ENCODE peak calls at places on chromosomes 7 and 10, in eight cellular contexts. H is substantia nigra; J is MCF 10A; C is NCI-H2029; U is activated naive CD4-positive, alpha-beta T cell treated with anti-CD3 and anti-CD28 coated beads for 36 hours; O is neuronal stem cell; L is Right ventricle myocardium superior; F is A172. Y is an unnamed sample.

GRCh38 chr10:124157286-124157685 is 63.9 kb upstream of the CHST15 start:
- DNase-seq in H (no peak), J (no peak), C (no peak), U (no peak), O (no peak), L (no peak), F (no peak), Y (no peak)

GRCh38 chr10:22816298-22816653 is 101.9 kb upstream of the PIP4K2A start:
- DNase-seq in H (no peak), J (peak; percentile 92), C (no peak), U (no peak), O (no peak), L (no peak), F (peak; percentile 99), Y (peak; percentile 98)

GRCh38 chr10:131453772-131454634 is 142.5 kb upstream of the TCERG1L start:
- DNase-seq in H (peak; percentile 69), J (no peak), C (no peak), U (peak; percentile 91), O (peak; percentile 86), L (peak; percentile 79), F (no peak), Y (peak; percentile 54)

GRCh38 chr10:73263948-73264347 is 11.5 kb upstream of the MRPS16 start:
- DNase-seq in H (no peak), J (peak; percentile 38), C (no peak), U (no peak), O (no peak), L (no peak), F (peak; percentile 26), Y (peak; percentile 69)

GRCh38 chr7:69395072-69395714 is 203.1 kb upstream of the AUTS2 start:
- DNase-seq in H (no peak), J (no peak), C (no peak), U (no peak), O (no peak), L (no peak), F (peak; percentile 99), Y (peak; percentile 37)

GRCh38 chr10:3720228-3721019 is 64.6 kb downstream of the KLF6 start:
- DNase-seq in H (no peak), J (peak; percentile 95), C (no peak), U (peak; percentile 10), O (no peak), L (peak; percentile 58), F (no peak), Y (peak; percentile 15)

GRCh38 chr7:14924398-14924797 is 21.8 kb upstream of the DGKB start:
- DNase-seq in H (no peak), J (no peak), C (no peak), U (no peak), O (no peak), L (no peak), F (peak; percentile 36), Y (peak; percentile 25)

GRCh38 chr7:45921699-45922519 is 837 bp upstream of the IGFBP3 start:
- DNase-seq in H (peak; percentile 6), J (peak; percentile 65), C (peak; percentile 45), U (peak; percentile 59), O (peak; percentile 84), L (peak; percentile 66), F (peak; percentile 54), Y (no peak)

GRCh38 chr7:154919324-154920222 is 83.4 kb downstream of the PAXIP1 start:
- DNase-seq in H (no peak), J (peak; percentile 3), C (no peak), U (no peak), O (no peak), L (no peak), F (no peak), Y (no peak)

GRCh38 chr7:133119067-133119466 is 37.2 kb upstream of the CHCHD3 start:
- DNase-seq in H (no peak), J (no peak), C (no peak), U (no peak), O (no peak), L (no peak), F (no peak), Y (no peak)

GRCh38 chr10:116888380-116889055 is 39.2 kb downstream of the ENO4 start:
- DNase-seq in H (no peak), J (peak; percentile 93), C (no peak), U (no peak), O (no peak), L (peak; percentile 55), F (peak; percentile 93), Y (peak; percentile 91)

GRCh38 chr10:34491666-34492065 is 323.4 kb downstream of the PARD3 start:
- DNase-seq in H (no peak), J (no peak), C (no peak), U (no peak), O (no peak), L (no peak), F (no peak), Y (no peak)

GRCh38 chr10:58237014-58237830 is 30.5 kb downstream of the IPMK start:
- DNase-seq in H (no peak), J (peak; percentile 78), C (no peak), U (peak; percentile 23), O (no peak), L (no peak), F (peak; percentile 86), Y (peak; percentile 94)

GRCh38 chr10:126955396-126955795 is 50.2 kb downstream of the DOCK1 start:
- DNase-seq in H (no peak), J (peak; percentile 58), C (no peak), U (no peak), O (no peak), L (no peak), F (no peak), Y (no peak)

GRCh38 chr10:46514431-46514861 is 42.0 kb downstream of the GPRIN2 start:
- DNase-seq in H (no peak), J (no peak), C (no peak), U (no peak), O (no peak), L (no peak), F (no peak), Y (no peak)

GRCh38 chr10:37684765-37685164 is 172.6 kb downstream of the ZNF248 start:
- DNase-seq in H (no peak), J (no peak), C (no peak), U (no peak), O (no peak), L (no peak), F (no peak), Y (no peak)

GRCh38 chr10:63929826-63930467 is 408.7 kb downstream of the REEP3 start:
- DNase-seq in H (no peak), J (peak; percentile 72), C (no peak), U (no peak), O (no peak), L (no peak), F (peak; percentile 11), Y (peak; percentile 18)

GRCh38 chr7:6271091-6271658 is 1.2 kb downstream of the CYTH3 start:
- DNase-seq in H (peak; percentile 31), J (peak; percentile 41), C (no peak), U (peak; percentile 64), O (no peak), L (peak; percentile 77), F (peak; percentile 79), Y (peak; percentile 30)

GRCh38 chr7:26061340-26062239 is 90.4 kb upstream of the NFE2L3 start:
- DNase-seq in H (peak; percentile 14), J (peak; percentile 79), C (peak; percentile 90), U (peak; percentile 86), O (peak; percentile 56), L (peak; percentile 66), F (peak; percentile 61), Y (peak; percentile 50)

Y was measured in HT1080.